ENCODE peak calls at places on chromosome 18, in five cellular contexts. R is NCI-H2029; P is cardiac fibroblast; W is CD4-positive, CD25-positive, alpha-beta regulatory T cell; F is AG10803. B is an unnamed sample.

GRCh38 chr18:45910405-45911023 is 56.6 kb downstream of the EPG5 start:
- DNase-seq in F (peak), P (peak), W (peak), R (peak), B (peak)

GRCh38 chr18:48124857-48125626 is 194.6 kb upstream of the SMAD2 start:
- DNase-seq in W (peak), R (no peak), F (no peak), P (no peak), B (no peak)

GRCh38 chr18:2907459-2908145 is 60.8 kb downstream of the EMILIN2 start:
- DNase-seq in R (no peak), P (no peak), F (no peak), W (no peak), B (no peak)

GRCh38 chr18:49017813-49018552 is 67.2 kb upstream of the SMAD7 start:
- DNase-seq in P (no peak), R (no peak), F (no peak), W (no peak), B (no peak)

GRCh38 chr18:63138469-63139340 is 180.9 kb downstream of the BCL2 start:
- DNase-seq in P (peak), R (peak), F (peak), W (no peak), B (no peak)

GRCh38 chr18:76387608-76388007 is 107.4 kb downstream of the ZNF516 start:
- DNase-seq in W (no peak), R (no peak), F (no peak), P (no peak), B (no peak)

GRCh38 chr18:48133675-48134251 is 203.3 kb upstream of the SMAD2 start:
- DNase-seq in R (peak), P (peak), F (no peak), W (no peak), B (no peak)

GRCh38 chr18:42141439-42141838 is 186.4 kb downstream of the PIK3C3 start:
- DNase-seq in F (peak), P (no peak), R (no peak), W (no peak), B (no peak)

GRCh38 chr18:5628512-5629255 is 84.9 kb upstream of the EPB41L3 start:
- DNase-seq in R (no peak), P (peak), F (peak), W (peak), B (peak)

GRCh38 chr18:49768051-49768391 is 45.3 kb downstream of the ACAA2 start:
- DNase-seq in W (peak), F (peak), P (peak), R (no peak), B (peak)

GRCh38 chr18:25281522-25281921 is 70.4 kb downstream of the ZNF521 start:
- DNase-seq in W (no peak), P (peak), R (no peak), F (no peak), B (peak)

GRCh38 chr18:70172225-70172624 is 33.3 kb downstream of the RTTN start:
- DNase-seq in R (no peak), P (peak), F (peak), W (no peak), B (peak)

B was measured in dermis blood vessel endothelial cell.